ENCODE peak calls at places on chromosomes 13 and 19, in nine cellular contexts. G is tibial nerve; A is PC-9; N is stimulated activated CD4-positive, alpha-beta T cell treated with anti-CD3 and anti-CD28 coated beads, Interleukin-15, amount 100 ng/mL, for 1 hour; Y is HT1080; Z is tibial artery; T is nephron progenitor cell; C is activated T-helper 2 cell treated with anti-CD3 and anti-CD28 coated beads, Interferon-gamma antibody, Interleukin-2, Interleukin-4, amounts not matched to agents 10 μg/mL and 5 μg/mL and 100 μg/mL, durations not matched to agents 14 hours and 24 hours and 36 hours; Q is NCI-H524. R is an unnamed sample.

GRCh38 chr19:53900191-53900860 is 8.8 kb upstream of the CACNG7 start:
- DNase-seq in G (no peak), A (no peak), N (no peak), Y (no peak), Z (no peak), T (no peak), C (no peak), Q (no peak), R (no peak)

GRCh38 chr13:25149670-25150069 is 22.4 kb downstream of the AMER2 start:
- DNase-seq in G (no peak), A (no peak), N (no peak), Y (no peak), Z (no peak), T (no peak), C (no peak), Q (no peak), R (no peak)

GRCh38 chr19:54338521-54338920 is 441 bp downstream of the LILRA4 start:
- DNase-seq in G (no peak), A (no peak), N (no peak), Y (no peak), Z (no peak), T (no peak), C (no peak), Q (no peak), R (no peak)

GRCh38 chr13:36758345-36758744 is 60.7 kb upstream of the RFXAP start:
- DNase-seq in G (no peak), A (no peak), N (no peak), Y (no peak), Z (no peak), T (no peak), C (no peak), Q (peak), R (no peak)

GRCh38 chr19:1009043-1009975 is 9.1 kb downstream of the GRIN3B start:
- DNase-seq in G (no peak), A (no peak), N (no peak), Y (no peak), Z (no peak), T (no peak), C (no peak), Q (no peak), R (no peak)

GRCh38 chr19:47296036-47296435 is 13.6 kb upstream of the C5AR1 start:
- DNase-seq in G (peak), A (peak), N (peak), Y (peak), Z (peak), T (peak), C (peak), Q (peak), R (peak)

GRCh38 chr13:110629735-110630134 is 14.4 kb downstream of the NAXD start:
- DNase-seq in G (no peak), A (no peak), N (no peak), Y (no peak), Z (no peak), T (no peak), C (peak), Q (no peak), R (no peak)

GRCh38 chr19:11577451-11578341 is at the start of gene ACP5:
- DNase-seq in G (no peak), A (no peak), N (no peak), Y (no peak), Z (no peak), T (no peak), C (no peak), Q (no peak), R (no peak)

GRCh38 chr13:44354884-44355283 is 18.7 kb upstream of the SERP2 start:
- DNase-seq in G (no peak), A (no peak), N (no peak), Y (no peak), Z (no peak), T (no peak), C (no peak), Q (no peak), R (no peak)

GRCh38 chr19:55069137-55069858 is 6.3 kb upstream of the RDH13 start:
- DNase-seq in G (no peak), A (peak), N (no peak), Y (peak), Z (no peak), T (peak), C (no peak), Q (no peak), R (no peak)